ENCODE peak calls at places on chromosomes 11 and 22, in five cellular contexts. G, I, F, R and N are unnamed samples.

GRCh38 chr11:12418019-12418611 is 40.7 kb downstream of the PARVA start:
- DNase-seq in G (no peak), I (no peak), F (peak; percentile 57), R (no peak), N (no peak)

GRCh38 chr22:32900856-32901255 is 99.4 kb downstream of the TIMP3 start:
- DNase-seq in G (no peak), I (no peak), F (no peak), R (no peak), N (no peak)

GRCh38 chr11:72591785-72592490 is 82.3 kb downstream of the PDE2A start:
- DNase-seq in G (no peak), I (no peak), F (no peak), R (no peak), N (no peak)

GRCh38 chr11:93614111-93614784 is 47.2 kb upstream of the CEP295 start:
- DNase-seq in G (no peak), I (no peak), F (no peak), R (no peak), N (no peak)

GRCh38 chr11:64152841-64153691 is 12.8 kb downstream of the MACROD1 start:
- DNase-seq in G (no peak), I (peak; percentile 47), F (peak; percentile 20), R (no peak), N (no peak)

GRCh38 chr11:61378713-61379313 is 13.6 kb upstream of the TMEM216 start:
- DNase-seq in G (peak; percentile 80), I (peak; percentile 84), F (peak; percentile 97), R (no peak), N (peak; percentile 92)

GRCh38 chr11:71245601-71246391 is 6.6 kb downstream of the SHANK2 start:
- DNase-seq in G (no peak), I (no peak), F (no peak), R (no peak), N (no peak)

GRCh38 chr11:70772950-70773349 is 374.6 kb downstream of the CTTN start:
- DNase-seq in G (no peak), I (no peak), F (no peak), R (no peak), N (no peak)

GRCh38 chr11:60857378-60858232 is 1.9 kb upstream of the PTGDR2 start:
- DNase-seq in G (no peak), I (no peak), F (peak; percentile 65), R (no peak), N (no peak)

GRCh38 chr11:2999464-2999998 is 7.4 kb upstream of the NAP1L4 start:
- DNase-seq in G (no peak), I (no peak), F (no peak), R (no peak), N (no peak)

GRCh38 chr11:133064152-133064877 is 468.0 kb downstream of the OPCML start:
- DNase-seq in G (peak; percentile 36), I (no peak), F (peak; percentile 48), R (no peak), N (peak; percentile 23)
- H3K4me3 ChIP-seq in G (peak overlapping the region; percentile 42), I (no peak overlapping the region), F (peak overlapping the region; percentile 44), R (peak overlapping the region; percentile 56), N (peak overlapping the region; percentile 71)

DNA sequence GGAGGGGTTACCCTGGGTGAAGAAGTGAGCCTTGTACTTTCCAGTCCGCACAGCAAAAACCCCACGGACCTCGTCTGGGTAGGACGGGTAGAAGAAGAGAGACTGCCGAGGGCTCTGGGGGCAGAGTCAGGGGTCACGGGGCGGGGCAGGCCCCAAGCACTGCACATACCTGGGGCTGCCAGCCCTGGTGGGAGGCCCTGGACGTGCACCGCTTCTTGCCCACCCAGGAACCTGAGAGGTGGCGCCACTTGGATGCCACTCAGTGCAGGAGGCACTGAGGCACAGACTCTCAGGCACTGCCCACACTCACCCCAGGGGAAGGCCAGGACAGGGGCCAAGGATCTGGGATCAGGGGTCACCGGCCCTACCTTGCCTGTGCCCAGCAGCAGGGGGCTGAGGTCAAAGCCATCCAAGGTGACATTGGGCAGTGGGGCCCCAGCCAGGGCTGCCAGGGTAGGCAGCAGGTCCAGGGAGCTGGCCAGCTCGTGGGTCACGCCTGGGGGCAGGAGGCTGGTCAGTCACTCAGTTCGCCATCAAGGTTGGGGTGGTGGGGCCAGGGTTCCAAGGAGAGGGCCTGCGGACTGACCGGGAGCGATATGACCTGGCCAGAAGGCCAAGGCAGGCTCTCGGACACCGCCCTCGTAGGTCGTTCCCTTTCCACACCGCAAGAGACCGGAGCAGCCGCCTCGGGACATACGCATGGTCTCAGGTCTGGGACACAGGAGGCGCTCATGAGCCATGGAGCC is 2.2 kb downstream of the ARSA start:
- DNase-seq in G (no peak), I (no peak), F (no peak), R (no peak), N (no peak)
- TF ChIP-seq CTCF in G (no peak), I (no peak), F (peak; percentile 17), R (no peak), N (no peak)

DNA sequence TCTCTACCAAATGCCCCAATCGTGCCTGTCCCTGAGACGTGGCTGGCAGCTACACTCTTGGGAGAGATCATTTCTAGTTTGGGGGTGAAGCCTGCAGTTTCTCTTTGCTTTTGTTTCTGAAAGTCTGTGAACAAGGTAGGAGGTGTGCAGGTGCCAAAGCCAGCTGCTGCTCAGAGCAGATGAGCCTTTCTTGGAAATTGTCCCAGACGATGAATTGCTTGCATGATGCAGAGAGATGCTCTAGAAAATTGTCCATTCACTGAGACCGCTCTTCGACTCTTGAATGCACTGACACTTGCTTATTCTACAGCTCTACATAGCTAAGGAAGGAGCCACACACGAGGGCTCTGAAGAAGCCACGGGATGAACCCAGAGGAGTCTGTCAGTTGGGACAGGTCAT is 225.6 kb upstream of the E2F8 start:
- DNase-seq in G (no peak), I (no peak), F (no peak), R (no peak), N (no peak)
- H3K4me3 ChIP-seq in G (no peak overlapping the region), I (no peak overlapping the region), F (no peak overlapping the region), R (no peak overlapping the region), N (no peak overlapping the region)

DNA sequence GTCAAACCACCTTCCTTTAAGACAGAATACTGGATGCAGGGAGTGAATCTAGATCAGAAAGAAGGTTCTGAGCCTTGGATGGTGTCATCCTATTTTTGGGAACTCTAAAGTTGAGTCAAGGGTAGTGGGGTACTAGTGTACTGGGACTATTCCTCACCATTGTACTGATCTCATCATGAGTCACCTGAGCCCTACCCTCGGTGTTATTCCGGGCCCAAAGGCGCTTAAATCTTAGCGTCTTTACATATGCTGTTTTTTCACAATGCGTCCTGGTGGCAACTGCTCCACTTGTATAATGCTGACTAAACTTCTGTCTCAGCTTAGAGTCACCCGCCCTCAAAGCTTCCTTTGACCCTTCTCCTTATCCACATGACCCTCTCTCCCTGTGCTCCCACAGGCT is 25.3 kb upstream of the PATE1 start:
- DNase-seq in G (no peak), I (no peak), F (no peak), R (no peak), N (no peak)
- TF ChIP-seq CTCF in G (no peak), I (no peak), F (no peak), R (no peak), N (no peak)